ENCODE peak calls at places on chromosomes 1 and 21, in eight cellular contexts. T, I, R, A, Q, N, L and B are unnamed samples.

GRCh38 chr1:181105134-181106021 is 16.9 kb downstream of the IER5 start:
- DNase-seq in T (peak; percentile 95), I (peak; percentile 97), R (peak; percentile 95), A (peak; percentile 94), Q (no peak), N (peak; percentile 83), L (peak; percentile 97), B (peak; percentile 88)

GRCh38 chr1:85935234-85935633 is 221.3 kb downstream of the COL24A1 start:
- DNase-seq in T (no peak), I (no peak), R (no peak), A (no peak), Q (no peak), N (peak; percentile 16), L (no peak), B (no peak)

GRCh38 chr1:245153645-245154428 is 948 bp upstream of the KIF26B start:
- DNase-seq in T (peak; percentile 33), I (peak; percentile 44), R (peak; percentile 20), A (no peak), Q (no peak), N (no peak), L (no peak), B (peak; percentile 55)

GRCh38 chr21:10521091-10521598 is at the start of gene TPTE:
- DNase-seq in T (no peak), I (no peak), R (peak; percentile 85), A (no peak), Q (no peak), N (no peak), L (no peak), B (no peak)

GRCh38 chr21:39156024-39156423 is 27.2 kb downstream of the PSMG1 start:
- DNase-seq in T (no peak), I (no peak), R (no peak), A (no peak), Q (no peak), N (peak; percentile 70), L (no peak), B (no peak)

GRCh38 chr1:9289724-9290493 is 2.8 kb upstream of the SPSB1 start:
- DNase-seq in T (peak; percentile 92), I (no peak), R (peak; percentile 78), A (peak; percentile 60), Q (no peak), N (peak; percentile 95), L (peak; percentile 79), B (no peak)

GRCh38 chr1:247500725-247501348 is 35.4 kb downstream of the OR2C3 start:
- DNase-seq in T (no peak), I (no peak), R (no peak), A (no peak), Q (no peak), N (no peak), L (no peak), B (no peak)

GRCh38 chr1:231860221-231861088 is 233.9 kb downstream of the DISC1 start:
- DNase-seq in T (peak; percentile 59), I (no peak), R (no peak), A (no peak), Q (no peak), N (no peak), L (no peak), B (no peak)

GRCh38 chr1:171786534-171786933 is 5.1 kb downstream of the METTL13 start:
- DNase-seq in T (no peak), I (no peak), R (no peak), A (no peak), Q (no peak), N (no peak), L (no peak), B (no peak)

GRCh38 chr21:26956216-26956615 is 10.7 kb downstream of the ADAMTS5 start:
- DNase-seq in T (no peak), I (no peak), R (no peak), A (no peak), Q (no peak), N (no peak), L (no peak), B (no peak)

GRCh38 chr1:20187103-20187812 is 940 bp upstream of the PLA2G2C start:
- DNase-seq in T (no peak), I (no peak), R (no peak), A (peak; percentile 54), Q (no peak), N (no peak), L (no peak), B (no peak)

GRCh38 chr1:10031461-10031860 is 1.3 kb upstream of the UBE4B start:
- DNase-seq in T (peak; percentile 58), I (no peak), R (no peak), A (no peak), Q (no peak), N (peak; percentile 75), L (no peak), B (no peak)

GRCh38 chr1:183977717-183978116 is 59.8 kb downstream of the COLGALT2 start:
- DNase-seq in T (no peak), I (no peak), R (no peak), A (no peak), Q (no peak), N (no peak), L (no peak), B (no peak)

GRCh38 chr1:215555531-215555930 is 11.6 kb upstream of the KCTD3 start:
- DNase-seq in T (no peak), I (no peak), R (no peak), A (no peak), Q (no peak), N (no peak), L (no peak), B (no peak)
- H3K9me3 ChIP-seq in T (no peaks in the 10 kb centered on the region), I (no peaks in the 10 kb centered on the region), R (no peaks in the 10 kb centered on the region), A (peaks cover 10% of the 10 kb centered on the region), Q (peaks cover 7% of the 10 kb centered on the region), N (no peaks in the 10 kb centered on the region), L (peaks cover 15% of the 10 kb centered on the region), B (peaks cover 3% of the 10 kb centered on the region)

DNA sequence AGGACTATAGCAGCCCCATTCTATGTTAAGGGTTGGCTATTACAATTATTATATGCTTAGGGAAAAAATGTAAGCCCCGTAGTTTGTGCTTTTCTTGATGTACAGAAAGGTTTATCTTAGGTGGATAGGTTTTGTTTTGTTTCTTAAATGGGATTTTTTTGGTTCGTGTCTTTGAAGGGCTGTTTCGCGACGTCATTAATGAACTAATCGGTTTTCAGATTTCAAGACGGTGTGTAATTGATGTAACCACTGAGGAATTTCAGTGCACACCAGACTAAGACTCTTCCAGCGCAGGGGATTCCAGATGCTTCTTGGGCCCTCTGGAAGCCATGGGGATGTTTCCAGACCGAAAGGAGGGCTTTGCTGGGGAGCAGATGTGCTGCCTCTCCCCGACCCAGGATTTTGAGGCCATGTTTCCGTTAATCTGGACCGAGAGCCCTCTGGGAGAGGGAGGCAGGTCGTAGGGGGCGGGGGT is 4.8 kb upstream of the SIM2 start:
- DNase-seq in T (no peak), I (peak; percentile 56), R (no peak), A (no peak), Q (no peak), N (peak; percentile 65), L (no peak), B (no peak)
- H3K4me3 ChIP-seq in T (no peak overlapping the region), I (no peak overlapping the region), R (no peak overlapping the region), A (no peak overlapping the region), Q (no peak overlapping the region), N (no peak overlapping the region), L (no peak overlapping the region), B (no peak overlapping the region)

GRCh38 chr1:197841158-197841557 is 61.3 kb upstream of the C1orf53 start:
- DNase-seq in T (no peak), I (no peak), R (no peak), A (no peak), Q (no peak), N (no peak), L (no peak), B (no peak)

GRCh38 chr1:197850042-197850441 is 52.4 kb upstream of the C1orf53 start:
- DNase-seq in T (no peak), I (no peak), R (no peak), A (no peak), Q (no peak), N (no peak), L (no peak), B (no peak)

GRCh38 chr1:197841828-197842573 is 60.4 kb upstream of the C1orf53 start:
- DNase-seq in T (peak; percentile 6), I (no peak), R (no peak), A (no peak), Q (no peak), N (peak; percentile 60), L (no peak), B (no peak)

GRCh38 chr1:197850918-197851317 is 51.5 kb upstream of the C1orf53 start:
- DNase-seq in T (no peak), I (no peak), R (no peak), A (no peak), Q (no peak), N (no peak), L (no peak), B (no peak)

DNA sequence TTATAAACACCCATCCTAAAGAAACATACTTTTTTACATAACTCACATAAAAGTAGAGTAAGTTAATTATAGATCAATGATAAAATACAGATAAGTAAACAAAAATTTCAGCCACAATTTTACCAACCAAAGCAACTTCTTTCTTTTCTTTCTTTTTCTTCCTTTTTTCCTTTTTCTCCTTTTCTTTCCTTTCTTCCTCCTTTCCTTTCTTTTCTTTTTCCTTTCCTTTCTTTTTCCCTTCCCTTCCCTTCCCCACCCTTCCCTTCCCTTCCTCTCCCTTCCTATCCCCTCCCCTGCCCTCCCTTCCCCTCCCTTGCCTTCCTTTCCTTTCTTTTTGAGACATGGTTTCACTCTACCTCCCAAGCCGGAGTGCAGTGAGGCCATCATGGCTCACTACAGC is 56.5 kb upstream of the C1orf53 start:
- DNase-seq in T (no peak), I (no peak), R (no peak), A (no peak), Q (no peak), N (no peak), L (no peak), B (no peak)
- H3K27ac ChIP-seq in T (no peak overlapping the region), I (no peak overlapping the region), R (no peak overlapping the region), A (no peak overlapping the region), Q (no peak overlapping the region), N (no peak overlapping the region), L (no peak overlapping the region), B (no peak overlapping the region)

DNA sequence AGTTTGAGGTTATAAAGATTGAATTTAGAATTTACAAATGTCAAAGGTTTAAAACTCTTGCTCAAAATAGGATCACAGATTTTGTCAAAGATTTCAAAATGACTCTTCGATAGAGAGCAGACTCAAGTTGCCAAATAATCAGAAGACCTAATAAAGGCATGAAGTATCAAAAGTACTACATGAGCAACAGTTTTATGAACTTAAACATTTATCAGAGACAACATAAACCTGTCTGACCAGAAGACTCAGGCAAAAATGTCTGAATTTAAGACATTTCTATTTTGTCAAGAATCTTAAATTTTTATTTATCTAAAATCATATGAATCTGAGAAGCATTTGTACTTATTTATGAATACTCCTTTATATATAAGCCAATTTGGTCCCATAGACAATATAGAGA is 330.9 kb downstream of the PTPRU start:
- DNase-seq in T (no peak), I (no peak), R (no peak), A (no peak), Q (no peak), N (no peak), L (no peak), B (no peak)
- H3K9me3 ChIP-seq in T (no peaks in the 10 kb centered on the region), I (peaks cover 7% of the 10 kb centered on the region), R (no peaks in the 10 kb centered on the region), A (peaks cover 15% of the 10 kb centered on the region), Q (peaks cover 21% of the 10 kb centered on the region), N (peaks cover 21% of the 10 kb centered on the region), L (peaks cover 25% of the 10 kb centered on the region), B (peaks cover 10% of the 10 kb centered on the region)

DNA sequence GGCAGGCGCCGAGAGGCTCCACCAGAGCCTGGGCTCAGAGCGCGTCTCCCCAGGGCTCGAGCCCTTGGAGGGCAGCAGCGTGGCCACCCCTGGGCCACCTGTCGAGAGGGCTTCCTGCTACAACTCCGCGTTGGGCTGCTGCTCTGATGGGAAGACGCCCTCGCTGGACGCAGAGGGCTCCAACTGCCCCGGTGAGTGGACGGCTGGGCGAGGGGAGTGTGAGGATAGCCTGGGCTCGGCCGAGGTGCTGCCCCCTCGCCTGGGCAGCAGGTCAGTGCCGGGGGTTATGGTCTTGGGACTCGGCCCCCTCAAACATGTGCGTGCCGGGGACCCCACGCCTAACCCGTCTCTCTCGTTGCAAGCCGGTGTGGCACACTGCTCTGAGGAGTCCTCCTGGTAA is 26.8 kb downstream of the AGRN start:
- DNase-seq in T (no peak), I (no peak), R (no peak), A (no peak), Q (no peak), N (no peak), L (no peak), B (no peak)
- H3K4me3 ChIP-seq in T (no peak overlapping the region), I (no peak overlapping the region), R (no peak overlapping the region), A (no peak overlapping the region), Q (no peak overlapping the region), N (no peak overlapping the region), L (no peak overlapping the region), B (no peak overlapping the region)